ENCODE peak calls at places on chromosome 19, in nine cellular contexts. One of them, this sample, is unnamed.

GRCh38 chr19:11787536-11787935 is 10.8 kb upstream of the ZNF491 start:
- DNase-seq in GOT3: no peak
- DNase-seq in activated naive CD8-positive, alpha-beta T cell treated with anti-CD3 and anti-CD28 coated beads, Interleukin-2, amount 50 U/mL, for 24 hours: no peak
- DNase-seq in left colon: no peak
- DNase-seq in left lobe of liver: no peak
- DNase-seq in H1: no peak
- DNase-seq in stimulated activated CD8-positive, alpha-beta memory T cell treated with anti-CD3 and anti-CD28 coated beads, Interleukin-7, amount 100 ng/mL, for 1 hour: no peak
- DNase-seq in activated CD8-positive, alpha-beta memory T cell treated with anti-CD3 and anti-CD28 coated beads, Interleukin-2, amount 50 U/mL, for 4 hours: no peak
- DNase-seq in SW480: no peak
- DNase-seq in this sample: no peak

GRCh38 chr19:4687396-4687795 is 17.3 kb upstream of the MYDGF start:
- DNase-seq in GOT3: no peak
- DNase-seq in activated naive CD8-positive, alpha-beta T cell treated with anti-CD3 and anti-CD28 coated beads, Interleukin-2, amount 50 U/mL, for 24 hours: no peak
- DNase-seq in left colon: no peak
- DNase-seq in left lobe of liver: no peak
- DNase-seq in H1: no peak
- DNase-seq in stimulated activated CD8-positive, alpha-beta memory T cell treated with anti-CD3 and anti-CD28 coated beads, Interleukin-7, amount 100 ng/mL, for 1 hour: no peak
- DNase-seq in activated CD8-positive, alpha-beta memory T cell treated with anti-CD3 and anti-CD28 coated beads, Interleukin-2, amount 50 U/mL, for 4 hours: no peak
- DNase-seq in SW480: no peak
- DNase-seq in this sample: no peak

GRCh38 chr19:13859361-13859880 is 17.5 kb upstream of the NANOS3 start:
- DNase-seq in GOT3: no peak
- DNase-seq in activated naive CD8-positive, alpha-beta T cell treated with anti-CD3 and anti-CD28 coated beads, Interleukin-2, amount 50 U/mL, for 24 hours: no peak
- DNase-seq in left colon: no peak
- DNase-seq in left lobe of liver: no peak
- DNase-seq in H1: no peak
- DNase-seq in stimulated activated CD8-positive, alpha-beta memory T cell treated with anti-CD3 and anti-CD28 coated beads, Interleukin-7, amount 100 ng/mL, for 1 hour: no peak
- DNase-seq in activated CD8-positive, alpha-beta memory T cell treated with anti-CD3 and anti-CD28 coated beads, Interleukin-2, amount 50 U/mL, for 4 hours: no peak
- DNase-seq in SW480: no peak
- DNase-seq in this sample: peak; percentile 32

GRCh38 chr19:34218818-34219164 is 35.6 kb upstream of the GARRE1 start:
- DNase-seq in GOT3: no peak
- DNase-seq in activated naive CD8-positive, alpha-beta T cell treated with anti-CD3 and anti-CD28 coated beads, Interleukin-2, amount 50 U/mL, for 24 hours: no peak
- DNase-seq in left colon: no peak
- DNase-seq in left lobe of liver: no peak
- DNase-seq in H1: no peak
- DNase-seq in stimulated activated CD8-positive, alpha-beta memory T cell treated with anti-CD3 and anti-CD28 coated beads, Interleukin-7, amount 100 ng/mL, for 1 hour: no peak
- DNase-seq in activated CD8-positive, alpha-beta memory T cell treated with anti-CD3 and anti-CD28 coated beads, Interleukin-2, amount 50 U/mL, for 4 hours: no peak
- DNase-seq in SW480: no peak
- DNase-seq in this sample: no peak

GRCh38 chr19:52343548-52343947 is 7.5 kb downstream of the ZNF610 start:
- DNase-seq in GOT3: no peak
- DNase-seq in activated naive CD8-positive, alpha-beta T cell treated with anti-CD3 and anti-CD28 coated beads, Interleukin-2, amount 50 U/mL, for 24 hours: peak; percentile 39
- DNase-seq in left colon: no peak
- DNase-seq in left lobe of liver: no peak
- DNase-seq in H1: peak; percentile 54
- DNase-seq in stimulated activated CD8-positive, alpha-beta memory T cell treated with anti-CD3 and anti-CD28 coated beads, Interleukin-7, amount 100 ng/mL, for 1 hour: peak; percentile 19
- DNase-seq in activated CD8-positive, alpha-beta memory T cell treated with anti-CD3 and anti-CD28 coated beads, Interleukin-2, amount 50 U/mL, for 4 hours: peak; percentile 43
- DNase-seq in SW480: peak; percentile 33
- DNase-seq in this sample: peak; percentile 80

GRCh38 chr19:17070421-17070820 is 4.8 kb downstream of the HAUS8 start:
- DNase-seq in GOT3: no peak
- DNase-seq in activated naive CD8-positive, alpha-beta T cell treated with anti-CD3 and anti-CD28 coated beads, Interleukin-2, amount 50 U/mL, for 24 hours: no peak
- DNase-seq in left colon: no peak
- DNase-seq in left lobe of liver: no peak
- DNase-seq in H1: no peak
- DNase-seq in stimulated activated CD8-positive, alpha-beta memory T cell treated with anti-CD3 and anti-CD28 coated beads, Interleukin-7, amount 100 ng/mL, for 1 hour: no peak
- DNase-seq in activated CD8-positive, alpha-beta memory T cell treated with anti-CD3 and anti-CD28 coated beads, Interleukin-2, amount 50 U/mL, for 4 hours: no peak
- DNase-seq in SW480: no peak
- DNase-seq in this sample: no peak

GRCh38 chr19:12913011-12913561 is 6.0 kb downstream of the SYCE2 start:
- DNase-seq in GOT3: no peak
- DNase-seq in activated naive CD8-positive, alpha-beta T cell treated with anti-CD3 and anti-CD28 coated beads, Interleukin-2, amount 50 U/mL, for 24 hours: no peak
- DNase-seq in left colon: peak; percentile 75
- DNase-seq in left lobe of liver: peak; percentile 61
- DNase-seq in H1: no peak
- DNase-seq in stimulated activated CD8-positive, alpha-beta memory T cell treated with anti-CD3 and anti-CD28 coated beads, Interleukin-7, amount 100 ng/mL, for 1 hour: no peak
- DNase-seq in activated CD8-positive, alpha-beta memory T cell treated with anti-CD3 and anti-CD28 coated beads, Interleukin-2, amount 50 U/mL, for 4 hours: no peak
- DNase-seq in SW480: no peak
- DNase-seq in this sample: peak; percentile 92

GRCh38 chr19:33639034-33639681 is 17.4 kb downstream of the CHST8 start:
- DNase-seq in GOT3: no peak
- DNase-seq in activated naive CD8-positive, alpha-beta T cell treated with anti-CD3 and anti-CD28 coated beads, Interleukin-2, amount 50 U/mL, for 24 hours: no peak
- DNase-seq in left colon: no peak
- DNase-seq in left lobe of liver: no peak
- DNase-seq in H1: no peak
- DNase-seq in stimulated activated CD8-positive, alpha-beta memory T cell treated with anti-CD3 and anti-CD28 coated beads, Interleukin-7, amount 100 ng/mL, for 1 hour: no peak
- DNase-seq in activated CD8-positive, alpha-beta memory T cell treated with anti-CD3 and anti-CD28 coated beads, Interleukin-2, amount 50 U/mL, for 4 hours: no peak
- DNase-seq in SW480: no peak
- DNase-seq in this sample: no peak

GRCh38 chr19:45076851-45077730 is 813 bp upstream of the ZNF296 start:
- DNase-seq in GOT3: no peak
- DNase-seq in activated naive CD8-positive, alpha-beta T cell treated with anti-CD3 and anti-CD28 coated beads, Interleukin-2, amount 50 U/mL, for 24 hours: peak; percentile 23
- DNase-seq in left colon: peak; percentile 63
- DNase-seq in left lobe of liver: no peak
- DNase-seq in H1: no peak
- DNase-seq in stimulated activated CD8-positive, alpha-beta memory T cell treated with anti-CD3 and anti-CD28 coated beads, Interleukin-7, amount 100 ng/mL, for 1 hour: no peak
- DNase-seq in activated CD8-positive, alpha-beta memory T cell treated with anti-CD3 and anti-CD28 coated beads, Interleukin-2, amount 50 U/mL, for 4 hours: no peak
- DNase-seq in SW480: peak; percentile 63
- DNase-seq in this sample: no peak

GRCh38 chr19:53908933-53909415 is at the start of gene CACNG7:
- DNase-seq in GOT3: no peak
- DNase-seq in activated naive CD8-positive, alpha-beta T cell treated with anti-CD3 and anti-CD28 coated beads, Interleukin-2, amount 50 U/mL, for 24 hours: no peak
- DNase-seq in left colon: no peak
- DNase-seq in left lobe of liver: no peak
- DNase-seq in H1: no peak
- DNase-seq in stimulated activated CD8-positive, alpha-beta memory T cell treated with anti-CD3 and anti-CD28 coated beads, Interleukin-7, amount 100 ng/mL, for 1 hour: no peak
- DNase-seq in activated CD8-positive, alpha-beta memory T cell treated with anti-CD3 and anti-CD28 coated beads, Interleukin-2, amount 50 U/mL, for 4 hours: no peak
- DNase-seq in SW480: no peak
- DNase-seq in this sample: no peak

GRCh38 chr19:37979547-37980082 is 72.6 kb downstream of the SIPA1L3 start:
- DNase-seq in GOT3: no peak
- DNase-seq in activated naive CD8-positive, alpha-beta T cell treated with anti-CD3 and anti-CD28 coated beads, Interleukin-2, amount 50 U/mL, for 24 hours: no peak
- DNase-seq in left colon: peak; percentile 40
- DNase-seq in left lobe of liver: no peak
- DNase-seq in H1: no peak
- DNase-seq in stimulated activated CD8-positive, alpha-beta memory T cell treated with anti-CD3 and anti-CD28 coated beads, Interleukin-7, amount 100 ng/mL, for 1 hour: no peak
- DNase-seq in activated CD8-positive, alpha-beta memory T cell treated with anti-CD3 and anti-CD28 coated beads, Interleukin-2, amount 50 U/mL, for 4 hours: no peak
- DNase-seq in SW480: peak; percentile 86
- DNase-seq in this sample: peak; percentile 34

GRCh38 chr19:48698046-48698445 is 2.3 kb downstream of the FUT2 start:
- DNase-seq in GOT3: no peak
- DNase-seq in activated naive CD8-positive, alpha-beta T cell treated with anti-CD3 and anti-CD28 coated beads, Interleukin-2, amount 50 U/mL, for 24 hours: no peak
- DNase-seq in left colon: peak; percentile 84
- DNase-seq in left lobe of liver: no peak
- DNase-seq in H1: no peak
- DNase-seq in stimulated activated CD8-positive, alpha-beta memory T cell treated with anti-CD3 and anti-CD28 coated beads, Interleukin-7, amount 100 ng/mL, for 1 hour: no peak
- DNase-seq in activated CD8-positive, alpha-beta memory T cell treated with anti-CD3 and anti-CD28 coated beads, Interleukin-2, amount 50 U/mL, for 4 hours: no peak
- DNase-seq in SW480: peak; percentile 44
- DNase-seq in this sample: no peak

GRCh38 chr19:1063909-1064660 is 2.9 kb upstream of the ARHGAP45 start:
- DNase-seq in GOT3: no peak
- DNase-seq in activated naive CD8-positive, alpha-beta T cell treated with anti-CD3 and anti-CD28 coated beads, Interleukin-2, amount 50 U/mL, for 24 hours: no peak
- DNase-seq in left colon: peak; percentile 38
- DNase-seq in left lobe of liver: no peak
- DNase-seq in H1: no peak
- DNase-seq in stimulated activated CD8-positive, alpha-beta memory T cell treated with anti-CD3 and anti-CD28 coated beads, Interleukin-7, amount 100 ng/mL, for 1 hour: no peak
- DNase-seq in activated CD8-positive, alpha-beta memory T cell treated with anti-CD3 and anti-CD28 coated beads, Interleukin-2, amount 50 U/mL, for 4 hours: no peak
- DNase-seq in SW480: no peak
- DNase-seq in this sample: peak; percentile 55

GRCh38 chr19:3603121-3603841 is 3.4 kb downstream of the TBXA2R start:
- DNase-seq in GOT3: no peak
- DNase-seq in activated naive CD8-positive, alpha-beta T cell treated with anti-CD3 and anti-CD28 coated beads, Interleukin-2, amount 50 U/mL, for 24 hours: no peak
- DNase-seq in left colon: no peak
- DNase-seq in left lobe of liver: no peak
- DNase-seq in H1: no peak
- DNase-seq in stimulated activated CD8-positive, alpha-beta memory T cell treated with anti-CD3 and anti-CD28 coated beads, Interleukin-7, amount 100 ng/mL, for 1 hour: no peak
- DNase-seq in activated CD8-positive, alpha-beta memory T cell treated with anti-CD3 and anti-CD28 coated beads, Interleukin-2, amount 50 U/mL, for 4 hours: no peak
- DNase-seq in SW480: no peak
- DNase-seq in this sample: no peak

GRCh38 chr19:32165176-32165575 is 180.2 kb upstream of the ZNF507 start:
- DNase-seq in GOT3: no peak
- DNase-seq in activated naive CD8-positive, alpha-beta T cell treated with anti-CD3 and anti-CD28 coated beads, Interleukin-2, amount 50 U/mL, for 24 hours: no peak
- DNase-seq in left colon: no peak
- DNase-seq in left lobe of liver: peak; percentile 27
- DNase-seq in H1: no peak
- DNase-seq in stimulated activated CD8-positive, alpha-beta memory T cell treated with anti-CD3 and anti-CD28 coated beads, Interleukin-7, amount 100 ng/mL, for 1 hour: no peak
- DNase-seq in activated CD8-positive, alpha-beta memory T cell treated with anti-CD3 and anti-CD28 coated beads, Interleukin-2, amount 50 U/mL, for 4 hours: no peak
- DNase-seq in SW480: no peak
- DNase-seq in this sample: no peak

GRCh38 chr19:2294377-2295335 is 12.7 kb upstream of the PEAK3 start:
- DNase-seq in GOT3: no peak
- DNase-seq in activated naive CD8-positive, alpha-beta T cell treated with anti-CD3 and anti-CD28 coated beads, Interleukin-2, amount 50 U/mL, for 24 hours: no peak
- DNase-seq in left colon: no peak
- DNase-seq in left lobe of liver: no peak
- DNase-seq in H1: no peak
- DNase-seq in stimulated activated CD8-positive, alpha-beta memory T cell treated with anti-CD3 and anti-CD28 coated beads, Interleukin-7, amount 100 ng/mL, for 1 hour: no peak
- DNase-seq in activated CD8-positive, alpha-beta memory T cell treated with anti-CD3 and anti-CD28 coated beads, Interleukin-2, amount 50 U/mL, for 4 hours: no peak
- DNase-seq in SW480: no peak
- DNase-seq in this sample: no peak

GRCh38 chr19:1873524-1874473 is 10.4 kb upstream of the KLF16 start:
- DNase-seq in GOT3: no peak
- DNase-seq in activated naive CD8-positive, alpha-beta T cell treated with anti-CD3 and anti-CD28 coated beads, Interleukin-2, amount 50 U/mL, for 24 hours: no peak
- DNase-seq in left colon: no peak
- DNase-seq in left lobe of liver: peak; percentile 84
- DNase-seq in H1: no peak
- DNase-seq in stimulated activated CD8-positive, alpha-beta memory T cell treated with anti-CD3 and anti-CD28 coated beads, Interleukin-7, amount 100 ng/mL, for 1 hour: no peak
- DNase-seq in activated CD8-positive, alpha-beta memory T cell treated with anti-CD3 and anti-CD28 coated beads, Interleukin-2, amount 50 U/mL, for 4 hours: no peak
- DNase-seq in SW480: no peak
- DNase-seq in this sample: no peak

GRCh38 chr19:19997656-19998268 is 41.5 kb downstream of the ZNF682 start:
- DNase-seq in GOT3: no peak
- DNase-seq in activated naive CD8-positive, alpha-beta T cell treated with anti-CD3 and anti-CD28 coated beads, Interleukin-2, amount 50 U/mL, for 24 hours: peak; percentile 41
- DNase-seq in left colon: no peak
- DNase-seq in left lobe of liver: no peak
- DNase-seq in H1: peak; percentile 47
- DNase-seq in stimulated activated CD8-positive, alpha-beta memory T cell treated with anti-CD3 and anti-CD28 coated beads, Interleukin-7, amount 100 ng/mL, for 1 hour: peak; percentile 5
- DNase-seq in activated CD8-positive, alpha-beta memory T cell treated with anti-CD3 and anti-CD28 coated beads, Interleukin-2, amount 50 U/mL, for 4 hours: peak; percentile 43
- DNase-seq in SW480: no peak
- DNase-seq in this sample: peak; percentile 59

GRCh38 chr19:11226716-11227166 is 12.7 kb upstream of the ANGPTL8 start:
- DNase-seq in GOT3: no peak
- DNase-seq in activated naive CD8-positive, alpha-beta T cell treated with anti-CD3 and anti-CD28 coated beads, Interleukin-2, amount 50 U/mL, for 24 hours: no peak
- DNase-seq in left colon: no peak
- DNase-seq in left lobe of liver: no peak
- DNase-seq in H1: no peak
- DNase-seq in stimulated activated CD8-positive, alpha-beta memory T cell treated with anti-CD3 and anti-CD28 coated beads, Interleukin-7, amount 100 ng/mL, for 1 hour: no peak
- DNase-seq in activated CD8-positive, alpha-beta memory T cell treated with anti-CD3 and anti-CD28 coated beads, Interleukin-2, amount 50 U/mL, for 4 hours: no peak
- DNase-seq in SW480: no peak
- DNase-seq in this sample: no peak

GRCh38 chr19:45448887-45449299 is 18.9 kb upstream of the FOSB start:
- DNase-seq in GOT3: no peak
- DNase-seq in activated naive CD8-positive, alpha-beta T cell treated with anti-CD3 and anti-CD28 coated beads, Interleukin-2, amount 50 U/mL, for 24 hours: no peak
- DNase-seq in left colon: peak; percentile 78
- DNase-seq in left lobe of liver: no peak
- DNase-seq in H1: no peak
- DNase-seq in stimulated activated CD8-positive, alpha-beta memory T cell treated with anti-CD3 and anti-CD28 coated beads, Interleukin-7, amount 100 ng/mL, for 1 hour: no peak
- DNase-seq in activated CD8-positive, alpha-beta memory T cell treated with anti-CD3 and anti-CD28 coated beads, Interleukin-2, amount 50 U/mL, for 4 hours: no peak
- DNase-seq in SW480: no peak
- DNase-seq in this sample: peak; percentile 36

GRCh38 chr19:35151273-35152065 is 3.1 kb upstream of the FXYD5 start:
- DNase-seq in GOT3: no peak
- DNase-seq in activated naive CD8-positive, alpha-beta T cell treated with anti-CD3 and anti-CD28 coated beads, Interleukin-2, amount 50 U/mL, for 24 hours: no peak
- DNase-seq in left colon: no peak
- DNase-seq in left lobe of liver: no peak
- DNase-seq in H1: no peak
- DNase-seq in stimulated activated CD8-positive, alpha-beta memory T cell treated with anti-CD3 and anti-CD28 coated beads, Interleukin-7, amount 100 ng/mL, for 1 hour: no peak
- DNase-seq in activated CD8-positive, alpha-beta memory T cell treated with anti-CD3 and anti-CD28 coated beads, Interleukin-2, amount 50 U/mL, for 4 hours: no peak
- DNase-seq in SW480: no peak
- DNase-seq in this sample: peak; percentile 36

GRCh38 chr19:5131031-5131865 is 162.3 kb downstream of the KDM4B start:
- DNase-seq in GOT3: no peak
- DNase-seq in activated naive CD8-positive, alpha-beta T cell treated with anti-CD3 and anti-CD28 coated beads, Interleukin-2, amount 50 U/mL, for 24 hours: peak; percentile 49
- DNase-seq in left colon: no peak
- DNase-seq in left lobe of liver: no peak
- DNase-seq in H1: no peak
- DNase-seq in stimulated activated CD8-positive, alpha-beta memory T cell treated with anti-CD3 and anti-CD28 coated beads, Interleukin-7, amount 100 ng/mL, for 1 hour: no peak
- DNase-seq in activated CD8-positive, alpha-beta memory T cell treated with anti-CD3 and anti-CD28 coated beads, Interleukin-2, amount 50 U/mL, for 4 hours: peak; percentile 48
- DNase-seq in SW480: no peak
- DNase-seq in this sample: no peak

GRCh38 chr19:17385878-17386611 is 8.0 kb downstream of the CCDC194 start:
- DNase-seq in GOT3: no peak
- DNase-seq in activated naive CD8-positive, alpha-beta T cell treated with anti-CD3 and anti-CD28 coated beads, Interleukin-2, amount 50 U/mL, for 24 hours: peak; percentile 75
- DNase-seq in left colon: no peak
- DNase-seq in left lobe of liver: no peak
- DNase-seq in H1: no peak
- DNase-seq in stimulated activated CD8-positive, alpha-beta memory T cell treated with anti-CD3 and anti-CD28 coated beads, Interleukin-7, amount 100 ng/mL, for 1 hour: peak; percentile 37
- DNase-seq in activated CD8-positive, alpha-beta memory T cell treated with anti-CD3 and anti-CD28 coated beads, Interleukin-2, amount 50 U/mL, for 4 hours: peak; percentile 65
- DNase-seq in SW480: no peak
- DNase-seq in this sample: peak; percentile 61

GRCh38 chr19:3580156-3580955 is 4.9 kb upstream of the GIPC3 start:
- DNase-seq in GOT3: no peak
- DNase-seq in activated naive CD8-positive, alpha-beta T cell treated with anti-CD3 and anti-CD28 coated beads, Interleukin-2, amount 50 U/mL, for 24 hours: no peak
- DNase-seq in left colon: no peak
- DNase-seq in left lobe of liver: no peak
- DNase-seq in H1: no peak
- DNase-seq in stimulated activated CD8-positive, alpha-beta memory T cell treated with anti-CD3 and anti-CD28 coated beads, Interleukin-7, amount 100 ng/mL, for 1 hour: no peak
- DNase-seq in activated CD8-positive, alpha-beta memory T cell treated with anti-CD3 and anti-CD28 coated beads, Interleukin-2, amount 50 U/mL, for 4 hours: no peak
- DNase-seq in SW480: no peak
- DNase-seq in this sample: peak; percentile 22

GRCh38 chr19:41449079-41449864 is 6.3 kb downstream of the ERICH4 start:
- DNase-seq in GOT3: peak; percentile 7
- DNase-seq in activated naive CD8-positive, alpha-beta T cell treated with anti-CD3 and anti-CD28 coated beads, Interleukin-2, amount 50 U/mL, for 24 hours: peak; percentile 78
- DNase-seq in left colon: peak; percentile 52
- DNase-seq in left lobe of liver: peak; percentile 70
- DNase-seq in H1: peak; percentile 66
- DNase-seq in stimulated activated CD8-positive, alpha-beta memory T cell treated with anti-CD3 and anti-CD28 coated beads, Interleukin-7, amount 100 ng/mL, for 1 hour: peak; percentile 45
- DNase-seq in activated CD8-positive, alpha-beta memory T cell treated with anti-CD3 and anti-CD28 coated beads, Interleukin-2, amount 50 U/mL, for 4 hours: peak; percentile 71
- DNase-seq in SW480: peak; percentile 77
- DNase-seq in this sample: peak; percentile 84

GRCh38 chr19:54390942-54391577 is 24.2 kb upstream of the TTYH1 start:
- DNase-seq in GOT3: no peak
- DNase-seq in activated naive CD8-positive, alpha-beta T cell treated with anti-CD3 and anti-CD28 coated beads, Interleukin-2, amount 50 U/mL, for 24 hours: peak; percentile 74
- DNase-seq in left colon: peak; percentile 39
- DNase-seq in left lobe of liver: no peak
- DNase-seq in H1: no peak
- DNase-seq in stimulated activated CD8-positive, alpha-beta memory T cell treated with anti-CD3 and anti-CD28 coated beads, Interleukin-7, amount 100 ng/mL, for 1 hour: peak; percentile 45
- DNase-seq in activated CD8-positive, alpha-beta memory T cell treated with anti-CD3 and anti-CD28 coated beads, Interleukin-2, amount 50 U/mL, for 4 hours: peak; percentile 71
- DNase-seq in SW480: peak; percentile 78
- DNase-seq in this sample: peak; percentile 76

GRCh38 chr19:31261651-31262331 is 87.4 kb downstream of the TSHZ3 start:
- DNase-seq in GOT3: no peak
- DNase-seq in activated naive CD8-positive, alpha-beta T cell treated with anti-CD3 and anti-CD28 coated beads, Interleukin-2, amount 50 U/mL, for 24 hours: no peak
- DNase-seq in left colon: no peak
- DNase-seq in left lobe of liver: no peak
- DNase-seq in H1: no peak
- DNase-seq in stimulated activated CD8-positive, alpha-beta memory T cell treated with anti-CD3 and anti-CD28 coated beads, Interleukin-7, amount 100 ng/mL, for 1 hour: no peak
- DNase-seq in activated CD8-positive, alpha-beta memory T cell treated with anti-CD3 and anti-CD28 coated beads, Interleukin-2, amount 50 U/mL, for 4 hours: no peak
- DNase-seq in SW480: no peak
- DNase-seq in this sample: no peak